ENCODE peak calls at places on chromosomes 2 and 18, in four cellular contexts. One of them, this sample, is unnamed.

GRCh38 chr2:179805001-179805400 is 56.4 kb downstream of the ZNF385B start:
- DNase-seq in mesendoderm: no peak
- DNase-seq in CD8-positive, alpha-beta T cell: no peak
- DNase-seq in uterus: no peak
- DNase-seq in this sample: no peak

GRCh38 chr2:17229414-17229813 is 288.8 kb downstream of the RAD51AP2 start:
- DNase-seq in mesendoderm: no peak
- DNase-seq in CD8-positive, alpha-beta T cell: no peak
- DNase-seq in uterus: no peak
- DNase-seq in this sample: no peak

GRCh38 chr2:57516740-57517340 is 529.8 kb upstream of the VRK2 start:
- DNase-seq in mesendoderm: peak
- DNase-seq in CD8-positive, alpha-beta T cell: no peak
- DNase-seq in uterus: no peak
- DNase-seq in this sample: no peak

GRCh38 chr2:71502941-71503738 is 49.8 kb downstream of the DYSF start:
- DNase-seq in mesendoderm: no peak
- DNase-seq in CD8-positive, alpha-beta T cell: no peak
- DNase-seq in uterus: no peak
- DNase-seq in this sample: no peak

GRCh38 chr2:191892391-191892790 is 45.5 kb upstream of the CAVIN2 start:
- DNase-seq in mesendoderm: no peak
- DNase-seq in CD8-positive, alpha-beta T cell: no peak
- DNase-seq in uterus: no peak
- DNase-seq in this sample: no peak

GRCh38 chr2:100606740-100607343 is 44.0 kb downstream of the PDCL3 start:
- DNase-seq in mesendoderm: peak
- DNase-seq in CD8-positive, alpha-beta T cell: peak
- DNase-seq in uterus: no peak
- DNase-seq in this sample: no peak

GRCh38 chr2:239259603-239260298 is 141.1 kb downstream of the HDAC4 start:
- DNase-seq in mesendoderm: no peak
- DNase-seq in CD8-positive, alpha-beta T cell: no peak
- DNase-seq in uterus: no peak
- DNase-seq in this sample: peak

GRCh38 chr18:64119916-64120315 is 29.0 kb downstream of the LINC00305 start:
- DNase-seq in mesendoderm: no peak
- DNase-seq in CD8-positive, alpha-beta T cell: no peak
- DNase-seq in uterus: no peak
- DNase-seq in this sample: no peak

GRCh38 chr2:149329068-149329467 is 1.3 kb upstream of the LYPD6 start:
- DNase-seq in mesendoderm: no peak
- DNase-seq in CD8-positive, alpha-beta T cell: no peak
- DNase-seq in uterus: no peak
- DNase-seq in this sample: no peak

GRCh38 chr2:10332402-10333246 is 29.9 kb downstream of the HPCAL1 start:
- DNase-seq in mesendoderm: peak
- DNase-seq in CD8-positive, alpha-beta T cell: no peak
- DNase-seq in uterus: no peak
- DNase-seq in this sample: no peak

GRCh38 chr2:135050684-135051083 is 1.4 kb upstream of the RAB3GAP1 start:
- DNase-seq in mesendoderm: no peak
- DNase-seq in CD8-positive, alpha-beta T cell: no peak
- DNase-seq in uterus: no peak
- DNase-seq in this sample: peak

GRCh38 chr18:63346471-63347183 is 20.4 kb downstream of the KDSR start:
- DNase-seq in mesendoderm: no peak
- DNase-seq in CD8-positive, alpha-beta T cell: no peak
- DNase-seq in uterus: no peak
- DNase-seq in this sample: no peak

GRCh38 chr2:200042102-200042735 is 86.8 kb downstream of the MAIP1 start:
- DNase-seq in mesendoderm: no peak
- DNase-seq in CD8-positive, alpha-beta T cell: no peak
- DNase-seq in uterus: no peak
- DNase-seq in this sample: no peak

GRCh38 chr2:197576631-197577030 is 60.8 kb downstream of the MOB4 start:
- DNase-seq in mesendoderm: peak
- DNase-seq in CD8-positive, alpha-beta T cell: no peak
- DNase-seq in uterus: no peak
- DNase-seq in this sample: no peak

GRCh38 chr2:140586379-140586778 is 1544.4 kb downstream of the LRP1B start:
- DNase-seq in mesendoderm: peak
- DNase-seq in CD8-positive, alpha-beta T cell: no peak
- DNase-seq in uterus: no peak
- DNase-seq in this sample: no peak

GRCh38 chr18:26429535-26429934 is 118.8 kb downstream of the KCTD1 start:
- DNase-seq in mesendoderm: peak
- DNase-seq in CD8-positive, alpha-beta T cell: no peak
- DNase-seq in uterus: peak
- DNase-seq in this sample: no peak

GRCh38 chr2:71552861-71553301 is 99.5 kb downstream of the DYSF start:
- DNase-seq in mesendoderm: no peak
- DNase-seq in CD8-positive, alpha-beta T cell: no peak
- DNase-seq in uterus: no peak
- DNase-seq in this sample: no peak

GRCh38 chr2:64675860-64676259 is 22.1 kb upstream of the SERTAD2 start:
- DNase-seq in mesendoderm: peak
- DNase-seq in CD8-positive, alpha-beta T cell: peak
- DNase-seq in uterus: no peak
- DNase-seq in this sample: no peak

GRCh38 chr2:71674158-71674807 is 220.9 kb downstream of the DYSF start:
- DNase-seq in mesendoderm: no peak
- DNase-seq in CD8-positive, alpha-beta T cell: no peak
- DNase-seq in uterus: no peak
- DNase-seq in this sample: no peak

GRCh38 chr2:45009928-45010705 is 865 bp upstream of the SIX2 start:
- DNase-seq in mesendoderm: peak
- DNase-seq in CD8-positive, alpha-beta T cell: no peak
- DNase-seq in uterus: peak
- DNase-seq in this sample: peak

GRCh38 chr2:78290581-78291214 is 734.8 kb upstream of the REG3G start:
- DNase-seq in mesendoderm: no peak
- DNase-seq in CD8-positive, alpha-beta T cell: no peak
- DNase-seq in uterus: no peak
- DNase-seq in this sample: no peak

GRCh38 chr18:48797841-48798255 is 152.9 kb downstream of the SMAD7 start:
- DNase-seq in mesendoderm: peak
- DNase-seq in CD8-positive, alpha-beta T cell: no peak
- DNase-seq in uterus: no peak
- DNase-seq in this sample: no peak

GRCh38 chr2:134348239-134348638 is 94.4 kb downstream of the MGAT5 start:
- DNase-seq in mesendoderm: peak
- DNase-seq in CD8-positive, alpha-beta T cell: no peak
- DNase-seq in uterus: no peak
- DNase-seq in this sample: no peak

GRCh38 chr2:23624378-23624777 is 239.4 kb downstream of the KLHL29 start:
- DNase-seq in mesendoderm: peak
- DNase-seq in CD8-positive, alpha-beta T cell: no peak
- DNase-seq in uterus: no peak
- DNase-seq in this sample: no peak

DNA sequence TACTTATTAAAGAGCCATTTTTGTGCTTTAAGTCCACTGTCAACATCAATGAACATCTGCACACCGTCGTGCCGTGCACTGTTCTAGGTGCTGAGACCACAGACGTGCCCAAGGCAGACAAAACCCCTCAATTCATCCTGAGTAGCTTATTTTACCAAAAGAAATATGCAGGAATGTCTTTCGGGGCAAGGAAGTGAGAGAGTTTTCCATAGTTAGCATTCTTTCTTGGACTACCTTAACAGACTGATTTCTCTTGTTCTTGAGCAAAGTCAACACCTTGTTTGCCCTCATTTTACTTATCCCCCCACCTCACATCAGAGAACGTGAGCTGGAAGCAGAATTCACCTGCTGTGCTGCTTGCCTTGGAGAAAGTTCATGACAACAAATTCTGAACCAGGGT is 69.3 kb downstream of the GATA6 start:
- DNase-seq in mesendoderm: peak
- DNase-seq in CD8-positive, alpha-beta T cell: no peak
- DNase-seq in uterus: no peak
- DNase-seq in this sample: no peak
- H3K4me3 ChIP-seq in mesendoderm: no peak
- H3K4me3 ChIP-seq in CD8-positive, alpha-beta T cell: no peak
- H3K4me3 ChIP-seq in uterus: no peak
- H3K4me3 ChIP-seq in this sample: no peak

GRCh38 chr2:85758361-85759256 is 4.8 kb downstream of the ATOH8 start:
- DNase-seq in mesendoderm: no peak
- DNase-seq in CD8-positive, alpha-beta T cell: no peak
- DNase-seq in uterus: no peak
- DNase-seq in this sample: peak
- H3K4me3 ChIP-seq in mesendoderm: no peak
- H3K4me3 ChIP-seq in CD8-positive, alpha-beta T cell: no peak
- H3K4me3 ChIP-seq in uterus: no peak
- H3K4me3 ChIP-seq in this sample: peak

GRCh38 chr2:11248-11941 is 34.9 kb downstream of the FAM110C start:
- DNase-seq in mesendoderm: peak
- DNase-seq in CD8-positive, alpha-beta T cell: peak
- DNase-seq in uterus: peak
- DNase-seq in this sample: peak
- H3K4me3 ChIP-seq in mesendoderm: no peak
- H3K4me3 ChIP-seq in CD8-positive, alpha-beta T cell: no peak
- H3K4me3 ChIP-seq in uterus: no peak
- H3K4me3 ChIP-seq in this sample: no peak

DNA sequence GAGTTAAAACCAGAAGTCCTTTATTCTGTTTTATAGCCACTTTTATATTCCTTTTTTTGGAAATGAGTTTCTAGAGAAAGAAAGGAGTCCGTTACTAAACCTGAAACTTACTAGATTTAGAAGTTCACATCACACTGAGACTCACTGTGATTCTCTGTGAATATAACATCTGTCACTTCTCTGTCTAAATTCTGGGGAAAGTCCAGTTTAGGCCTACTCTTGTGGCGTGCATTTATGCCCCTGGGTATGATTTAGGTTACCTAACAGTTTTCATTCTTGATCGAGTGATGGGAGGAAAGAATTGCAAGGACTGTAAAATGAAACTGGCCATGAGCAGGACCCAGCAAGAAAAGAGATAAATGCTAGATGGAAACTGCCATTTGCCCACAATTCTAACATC is 449.6 kb downstream of the SPAG16 start:
- DNase-seq in mesendoderm: no peak
- DNase-seq in CD8-positive, alpha-beta T cell: no peak
- DNase-seq in uterus: no peak
- DNase-seq in this sample: no peak
- H3K4me3 ChIP-seq in mesendoderm: no peak
- H3K4me3 ChIP-seq in CD8-positive, alpha-beta T cell: no peak
- H3K4me3 ChIP-seq in uterus: no peak
- H3K4me3 ChIP-seq in this sample: no peak

GRCh38 chr2:5695641-5696350 is 3.6 kb downstream of the SOX11 start:
- DNase-seq in mesendoderm: peak
- DNase-seq in CD8-positive, alpha-beta T cell: no peak
- DNase-seq in uterus: no peak
- DNase-seq in this sample: no peak
- H3K4me3 ChIP-seq in mesendoderm: peak
- H3K4me3 ChIP-seq in CD8-positive, alpha-beta T cell: no peak
- H3K4me3 ChIP-seq in uterus: no peak
- H3K4me3 ChIP-seq in this sample: peak

DNA sequence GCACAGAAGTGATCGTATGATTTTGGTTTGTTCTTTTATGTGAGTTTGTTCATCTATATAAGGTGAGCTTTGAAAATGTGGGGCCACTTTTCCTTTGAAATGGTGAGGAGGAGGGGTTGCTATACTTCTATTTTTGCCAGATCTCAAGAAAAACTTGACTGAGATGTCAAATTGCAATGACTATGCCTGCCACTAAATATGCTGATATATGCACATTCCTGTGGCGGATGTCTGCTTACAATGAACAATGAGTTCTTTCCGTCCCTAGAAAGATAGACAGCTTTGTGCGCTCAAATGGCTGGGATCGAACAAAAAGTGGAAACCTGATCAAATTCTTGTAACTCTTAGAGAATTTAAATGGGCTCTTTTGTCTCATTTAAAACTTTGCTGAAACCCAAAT is 28.7 kb downstream of the MYT1L start:
- DNase-seq in mesendoderm: no peak
- DNase-seq in CD8-positive, alpha-beta T cell: no peak
- DNase-seq in uterus: no peak
- DNase-seq in this sample: no peak
- H3K4me3 ChIP-seq in mesendoderm: no peak
- H3K4me3 ChIP-seq in CD8-positive, alpha-beta T cell: no peak
- H3K4me3 ChIP-seq in uterus: no peak
- H3K4me3 ChIP-seq in this sample: no peak

GRCh38 chr18:23137093-23137640 is 1.9 kb downstream of the CABLES1 start:
- DNase-seq in mesendoderm: peak
- DNase-seq in CD8-positive, alpha-beta T cell: no peak
- DNase-seq in uterus: no peak
- DNase-seq in this sample: no peak

GRCh38 chr18:23138470-23138869 is 3.2 kb downstream of the CABLES1 start:
- DNase-seq in mesendoderm: no peak
- DNase-seq in CD8-positive, alpha-beta T cell: no peak
- DNase-seq in uterus: peak
- DNase-seq in this sample: peak

GRCh38 chr18:23136326-23137092 is 1.2 kb downstream of the CABLES1 start:
- DNase-seq in mesendoderm: peak
- DNase-seq in CD8-positive, alpha-beta T cell: peak
- DNase-seq in uterus: peak
- DNase-seq in this sample: peak

GRCh38 chr18:23135679-23136325 is 517 bp downstream of the CABLES1 start:
- DNase-seq in mesendoderm: peak
- DNase-seq in CD8-positive, alpha-beta T cell: peak
- DNase-seq in uterus: no peak
- DNase-seq in this sample: peak

GRCh38 chr18:23137788-23138216 is 2.5 kb downstream of the CABLES1 start:
- DNase-seq in mesendoderm: no peak
- DNase-seq in CD8-positive, alpha-beta T cell: no peak
- DNase-seq in uterus: no peak
- DNase-seq in this sample: no peak
- H3K4me3 ChIP-seq in mesendoderm: no peak
- H3K4me3 ChIP-seq in CD8-positive, alpha-beta T cell: no peak
- H3K4me3 ChIP-seq in uterus: peak
- H3K4me3 ChIP-seq in this sample: peak

DNA sequence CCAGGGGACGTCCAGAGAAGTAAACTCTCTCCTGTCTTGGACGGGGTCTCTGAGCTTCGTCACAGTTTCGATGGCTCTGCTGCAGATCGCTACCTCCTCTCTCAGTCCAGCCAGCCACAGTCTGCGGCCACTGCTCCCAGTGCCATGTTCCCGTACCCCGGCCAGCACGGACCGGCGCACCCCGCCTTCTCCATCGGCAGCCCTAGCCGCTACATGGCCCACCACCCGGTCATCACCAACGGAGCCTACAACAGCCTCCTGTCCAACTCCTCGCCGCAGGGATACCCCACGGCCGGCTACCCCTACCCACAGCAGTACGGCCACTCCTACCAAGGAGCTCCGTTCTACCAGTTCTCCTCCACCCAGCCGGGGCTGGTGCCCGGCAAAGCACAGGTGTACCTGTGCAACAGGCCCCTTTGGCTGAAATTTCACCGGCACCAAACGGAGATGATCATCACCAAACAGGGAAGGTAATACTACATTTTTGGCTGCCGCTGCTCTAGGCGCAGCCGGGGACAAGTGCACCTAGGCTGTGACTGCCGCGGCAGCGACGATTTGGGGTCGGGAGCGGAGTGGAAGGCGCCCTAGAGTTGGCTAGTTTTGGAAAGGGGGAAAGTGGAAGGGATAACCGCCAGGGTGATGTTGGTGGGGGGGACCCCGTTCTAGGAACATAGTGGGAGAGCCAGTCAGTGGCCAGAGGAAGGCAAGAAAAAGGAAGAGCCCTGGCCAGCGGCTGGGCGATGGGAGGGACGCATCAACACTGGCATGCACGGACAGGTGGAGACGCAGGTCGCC is 733 bp downstream of the TBR1 start:
- DNase-seq in mesendoderm: peak
- DNase-seq in CD8-positive, alpha-beta T cell: no peak
- DNase-seq in uterus: no peak
- DNase-seq in this sample: no peak
- H3K4me3 ChIP-seq in mesendoderm: no peak
- H3K4me3 ChIP-seq in CD8-positive, alpha-beta T cell: no peak
- H3K4me3 ChIP-seq in uterus: no peak
- H3K4me3 ChIP-seq in this sample: peak

GRCh38 chr2:55052087-55053061 is 2.1 kb upstream of the RTN4 start:
- DNase-seq in mesendoderm: no peak
- DNase-seq in CD8-positive, alpha-beta T cell: no peak
- DNase-seq in uterus: no peak
- DNase-seq in this sample: no peak
- H3K4me3 ChIP-seq in mesendoderm: no peak
- H3K4me3 ChIP-seq in CD8-positive, alpha-beta T cell: no peak
- H3K4me3 ChIP-seq in uterus: no peak
- H3K4me3 ChIP-seq in this sample: no peak

This sample was measured in stomach.